ENCODE peak calls at places on chromosomes 12 and 14, in nine cellular contexts. S, J, E, R, O, G, N, L and Y are unnamed samples.

GRCh38 chr12:4197922-4198763 is 75.4 kb upstream of the CCND2 start:
- DNase-seq in S (no peak), J (no peak), E (no peak), R (no peak), O (no peak), G (no peak), N (no peak), L (no peak), Y (no peak)

GRCh38 chr14:96261053-96261452 is 5.0 kb downstream of the BDKRB1 start:
- DNase-seq in S (no peak), J (no peak), E (no peak), R (no peak), O (no peak), G (no peak), N (no peak), L (no peak), Y (no peak)

GRCh38 chr14:89303452-89304435 is 113.3 kb downstream of the FOXN3 start:
- DNase-seq in S (peak; percentile 73), J (peak; percentile 95), E (peak; percentile 59), R (peak; percentile 50), O (no peak), G (peak; percentile 50), N (peak; percentile 62), L (peak; percentile 77), Y (no peak)

GRCh38 chr12:93762912-93763311 is 85.7 kb downstream of the CRADD start:
- DNase-seq in S (no peak), J (no peak), E (no peak), R (no peak), O (no peak), G (no peak), N (no peak), L (no peak), Y (no peak)

GRCh38 chr12:130818381-130819247 is 20.4 kb downstream of the STX2 start:
- DNase-seq in S (no peak), J (peak; percentile 25), E (no peak), R (peak; percentile 83), O (peak; percentile 83), G (peak; percentile 65), N (peak; percentile 72), L (no peak), Y (no peak)

GRCh38 chr14:22448905-22449611 is 140.0 kb downstream of the DAD1 start:
- DNase-seq in S (no peak), J (peak; percentile 31), E (no peak), R (no peak), O (no peak), G (no peak), N (peak; percentile 61), L (no peak), Y (no peak)

GRCh38 chr12:105343836-105344235 is 13.3 kb downstream of the C12orf75 start:
- DNase-seq in S (no peak), J (no peak), E (no peak), R (no peak), O (no peak), G (no peak), N (no peak), L (no peak), Y (no peak)

GRCh38 chr14:75310295-75311059 is 31.8 kb downstream of the FOS start:
- DNase-seq in S (peak; percentile 90), J (peak; percentile 95), E (peak; percentile 84), R (peak; percentile 45), O (peak; percentile 31), G (peak; percentile 74), N (peak; percentile 94), L (peak; percentile 97), Y (no peak)

GRCh38 chr12:109734219-109735000 is 20.8 kb downstream of the FAM222A start:
- DNase-seq in S (no peak), J (no peak), E (no peak), R (peak; percentile 20), O (no peak), G (no peak), N (peak; percentile 39), L (no peak), Y (no peak)

GRCh38 chr14:52025310-52025709 is 36.0 kb downstream of the RTRAF start:
- DNase-seq in S (peak; percentile 86), J (peak; percentile 95), E (no peak), R (peak; percentile 63), O (no peak), G (no peak), N (no peak), L (no peak), Y (no peak)

GRCh38 chr12:123078531-123079123 is 72.3 kb downstream of the PITPNM2 start:
- DNase-seq in S (no peak), J (no peak), E (no peak), R (no peak), O (no peak), G (no peak), N (no peak), L (no peak), Y (no peak)

GRCh38 chr14:104332634-104333270 is 194.4 kb downstream of the KIF26A start:
- DNase-seq in S (no peak), J (no peak), E (no peak), R (no peak), O (no peak), G (no peak), N (peak; percentile 34), L (no peak), Y (no peak)

GRCh38 chr12:75974323-75975273 is 57.0 kb downstream of the PHLDA1 start:
- DNase-seq in S (no peak), J (no peak), E (peak; percentile 92), R (no peak), O (no peak), G (no peak), N (no peak), L (no peak), Y (no peak)

GRCh38 chr14:58873228-58873953 is 235.6 kb downstream of the DACT1 start:
- DNase-seq in S (no peak), J (no peak), E (no peak), R (no peak), O (no peak), G (no peak), N (no peak), L (no peak), Y (no peak)

GRCh38 chr12:115255257-115255656 is 571.3 kb upstream of the TBX3 start:
- DNase-seq in S (no peak), J (no peak), E (no peak), R (no peak), O (no peak), G (no peak), N (no peak), L (no peak), Y (no peak)

DNA sequence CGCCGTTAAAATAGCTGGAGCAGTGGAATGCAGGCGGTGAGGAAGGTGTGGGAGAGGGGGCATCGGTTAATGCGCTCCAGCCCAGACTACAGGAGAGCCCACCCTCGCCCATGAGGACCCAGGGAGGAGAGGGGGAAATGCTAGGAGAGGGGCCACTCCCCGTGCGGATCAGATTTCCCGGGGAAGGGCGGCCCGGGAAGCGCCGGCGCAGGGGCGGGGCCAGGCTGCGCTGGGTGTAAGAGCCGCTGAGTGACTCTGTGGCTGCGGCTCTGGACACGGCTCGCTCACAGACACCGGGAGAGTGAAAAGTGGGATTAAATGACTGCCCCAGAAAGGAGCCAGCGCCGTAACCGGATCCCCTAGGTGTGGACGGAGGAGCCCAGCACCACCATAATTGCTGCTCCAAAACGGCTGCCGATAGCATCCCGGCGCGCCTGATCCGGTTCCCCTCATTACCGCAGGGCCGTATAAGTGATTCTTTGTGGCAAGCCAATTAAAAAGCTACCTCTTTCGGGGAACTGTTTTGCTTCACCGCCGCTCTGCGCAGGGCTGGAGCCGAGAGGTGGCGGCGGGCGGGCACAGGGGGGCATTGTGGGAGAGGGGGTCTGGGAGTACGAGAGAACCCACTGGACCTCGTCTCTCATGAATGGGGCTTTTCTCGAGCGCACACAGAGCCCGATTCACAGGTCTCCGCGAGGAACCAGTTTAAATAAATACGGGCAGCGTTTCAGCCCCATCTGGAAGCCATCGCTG is 2.7 kb downstream of the COL2A1 start:
- DNase-seq in S (peak; percentile 20), J (peak; percentile 24), E (no peak), R (peak; percentile 69), O (peak; percentile 74), G (no peak), N (no peak), L (no peak), Y (no peak)
- H3K4me3 ChIP-seq in S (peak overlapping the region; percentile 60), J (peak overlapping the region; percentile 48), E (peak overlapping the region; percentile 50), R (peak overlapping the region; percentile 68), O (peak overlapping the region; percentile 50), G (no peak overlapping the region), N (peak overlapping the region; percentile 67), L (peak overlapping the region; percentile 56), Y (peak overlapping the region; percentile 88)

DNA sequence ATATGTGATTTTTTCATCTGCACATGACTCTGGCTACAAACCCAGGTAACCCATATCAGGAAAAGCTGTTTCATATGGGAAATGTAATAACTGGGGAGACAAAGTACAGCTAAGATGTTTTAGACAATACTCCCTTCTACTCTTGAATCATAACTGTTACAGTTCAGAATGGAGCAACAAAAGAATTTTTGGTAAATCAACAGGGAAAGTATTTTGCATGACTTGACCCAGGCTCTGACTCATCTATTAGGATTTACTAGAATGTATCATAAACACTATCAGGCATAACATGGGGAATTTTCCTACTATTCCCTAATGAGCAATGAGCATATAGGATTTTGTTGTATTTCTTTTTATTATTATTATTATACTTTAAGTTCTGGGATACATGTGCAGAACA is 553.0 kb downstream of the SLC16A7 start:
- DNase-seq in S (peak; percentile 70), J (peak; percentile 81), E (peak; percentile 80), R (peak; percentile 83), O (no peak), G (no peak), N (peak; percentile 1), L (no peak), Y (no peak)
- H3K4me3 ChIP-seq in S (no peak overlapping the region), J (no peak overlapping the region), E (no peak overlapping the region), R (no peak overlapping the region), O (no peak overlapping the region), G (no peak overlapping the region), N (no peak overlapping the region), L (no peak overlapping the region), Y (no peak overlapping the region)

DNA sequence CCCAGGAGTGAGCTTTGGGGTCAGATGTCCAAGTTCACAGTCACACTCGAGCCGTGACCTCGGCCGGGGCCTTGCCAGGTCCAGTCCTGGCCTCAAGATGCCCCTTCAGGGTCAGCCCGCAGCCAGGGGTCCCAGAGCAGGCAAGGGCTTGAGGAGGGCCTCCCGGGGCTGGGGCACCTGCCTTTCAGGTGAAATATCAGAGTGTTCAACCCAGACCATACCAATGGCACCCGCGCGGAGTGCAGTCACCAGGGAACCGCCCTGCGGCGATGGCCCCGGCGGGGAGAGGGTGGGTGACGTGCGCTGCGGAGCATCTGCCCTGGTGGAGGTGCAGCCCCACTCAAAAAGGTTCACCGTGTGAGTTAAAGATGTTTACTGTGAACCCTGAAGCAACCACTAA is 16.9 kb downstream of the LRCOL1 start:
- DNase-seq in S (no peak), J (no peak), E (no peak), R (no peak), O (no peak), G (no peak), N (peak; percentile 41), L (no peak), Y (no peak)
- H3K4me3 ChIP-seq in S (no peak overlapping the region), J (no peak overlapping the region), E (no peak overlapping the region), R (no peak overlapping the region), O (peak overlapping the region; percentile 25), G (no peak overlapping the region), N (peak overlapping the region; percentile 35), L (peak overlapping the region; percentile 22), Y (peak overlapping the region; percentile 58)

DNA sequence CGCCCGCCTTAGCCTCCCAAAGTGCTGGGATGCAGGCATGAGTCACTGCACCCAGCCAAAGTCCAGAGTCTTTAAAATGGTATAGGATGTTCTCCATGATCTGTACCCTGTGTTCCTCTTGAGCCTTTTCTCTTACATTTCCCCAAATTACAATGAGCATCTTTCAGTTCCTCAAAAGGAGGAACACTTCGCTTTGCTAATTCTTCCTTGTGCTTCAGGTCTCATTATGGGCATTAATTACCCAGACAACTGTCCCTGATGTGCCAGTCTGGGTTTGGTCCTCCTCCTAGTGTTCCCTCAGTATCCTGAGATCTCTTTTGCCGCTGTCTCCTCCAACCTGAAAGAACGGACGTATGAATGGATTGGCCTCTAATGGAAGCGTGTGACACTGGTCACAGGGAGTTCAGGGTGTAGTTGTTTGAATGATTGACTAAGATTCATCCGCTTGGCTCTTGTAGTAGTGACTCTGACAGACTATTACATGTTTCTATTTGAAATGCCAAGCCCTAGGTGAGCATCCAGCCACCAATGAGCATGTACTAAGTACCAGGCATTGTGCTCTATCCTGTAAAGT is 8.2 kb downstream of the PRKCH start:
- DNase-seq in S (no peak), J (no peak), E (no peak), R (no peak), O (no peak), G (no peak), N (no peak), L (no peak), Y (no peak)
- H3K4me3 ChIP-seq in S (no peak overlapping the region), J (no peak overlapping the region), E (no peak overlapping the region), R (no peak overlapping the region), O (no peak overlapping the region), G (no peak overlapping the region), N (no peak overlapping the region), L (no peak overlapping the region), Y (no peak overlapping the region)